ENCODE peak calls at places on chromosome 16, in six cellular contexts. One of them, this sample, is unnamed.

GRCh38 chr16:30488764-30489595 is 16.4 kb downstream of the ITGAL start:
- DNase-seq in K562: peak
- DNase-seq in HepG2: peak
- DNase-seq in A549: no peak
- DNase-seq in GM12878: no peak
- DNase-seq in endothelial cell of umbilical vein: no peak
- DNase-seq in this sample: peak

GRCh38 chr16:85746431-85747227 is 4.3 kb downstream of the C16orf74 start:
- DNase-seq in GM12878: no peak
- DNase-seq in endothelial cell of umbilical vein: no peak
- DNase-seq in A549: peak
- DNase-seq in HepG2: no peak
- DNase-seq in K562: no peak
- DNase-seq in this sample: no peak

GRCh38 chr16:16025214-16025968 is 76.0 kb downstream of the ABCC1 start:
- DNase-seq in GM12878: no peak
- DNase-seq in endothelial cell of umbilical vein: peak
- DNase-seq in A549: peak
- DNase-seq in HepG2: no peak
- DNase-seq in K562: peak
- DNase-seq in this sample: no peak

GRCh38 chr16:11036868-11037410 is 92.6 kb downstream of the CLEC16A start:
- DNase-seq in endothelial cell of umbilical vein: no peak
- DNase-seq in K562: no peak
- DNase-seq in GM12878: no peak
- DNase-seq in A549: no peak
- DNase-seq in HepG2: no peak
- DNase-seq in this sample: no peak

GRCh38 chr16:29815032-29815721 is 775 bp upstream of the PAGR1 start:
- DNase-seq in HepG2: no peak
- DNase-seq in K562: no peak
- DNase-seq in GM12878: no peak
- DNase-seq in A549: no peak
- DNase-seq in endothelial cell of umbilical vein: no peak
- DNase-seq in this sample: no peak

GRCh38 chr16:72517154-72517553 is 345.2 kb upstream of the PMFBP1 start:
- DNase-seq in GM12878: no peak
- DNase-seq in A549: no peak
- DNase-seq in K562: no peak
- DNase-seq in endothelial cell of umbilical vein: no peak
- DNase-seq in HepG2: no peak
- DNase-seq in this sample: no peak

GRCh38 chr16:50551243-50551642 is 3.0 kb downstream of the NKD1 start:
- DNase-seq in GM12878: no peak
- DNase-seq in A549: no peak
- DNase-seq in K562: no peak
- DNase-seq in HepG2: peak
- DNase-seq in endothelial cell of umbilical vein: no peak
- DNase-seq in this sample: no peak

GRCh38 chr16:81324808-81325207 is 10.0 kb downstream of the GAN start:
- DNase-seq in A549: no peak
- DNase-seq in HepG2: no peak
- DNase-seq in K562: no peak
- DNase-seq in endothelial cell of umbilical vein: no peak
- DNase-seq in GM12878: no peak
- DNase-seq in this sample: no peak

GRCh38 chr16:5604770-5605169 is 507.2 kb upstream of the EEF2KMT start:
- DNase-seq in GM12878: no peak
- DNase-seq in endothelial cell of umbilical vein: no peak
- DNase-seq in A549: peak
- DNase-seq in K562: peak
- DNase-seq in HepG2: peak
- DNase-seq in this sample: peak

GRCh38 chr16:28514246-28514645 is 7.6 kb upstream of the IL27 start:
- DNase-seq in A549: no peak
- DNase-seq in endothelial cell of umbilical vein: no peak
- DNase-seq in K562: no peak
- DNase-seq in GM12878: no peak
- DNase-seq in HepG2: no peak
- DNase-seq in this sample: no peak

GRCh38 chr16:81448154-81449131 is 3.8 kb downstream of the CMIP start:
- DNase-seq in endothelial cell of umbilical vein: no peak
- DNase-seq in GM12878: no peak
- DNase-seq in HepG2: peak
- DNase-seq in K562: no peak
- DNase-seq in A549: no peak
- DNase-seq in this sample: peak

GRCh38 chr16:30030841-30031413 is at the start of gene TLCD3B:
- DNase-seq in K562: no peak
- DNase-seq in endothelial cell of umbilical vein: no peak
- DNase-seq in GM12878: no peak
- DNase-seq in A549: no peak
- DNase-seq in HepG2: no peak
- DNase-seq in this sample: no peak

GRCh38 chr16:19384656-19385055 is 33.0 kb upstream of the TMC5 start:
- DNase-seq in K562: no peak
- DNase-seq in endothelial cell of umbilical vein: no peak
- DNase-seq in A549: no peak
- DNase-seq in HepG2: no peak
- DNase-seq in GM12878: no peak
- DNase-seq in this sample: no peak

GRCh38 chr16:17382514-17382913 is 88.2 kb downstream of the XYLT1 start:
- DNase-seq in HepG2: no peak
- DNase-seq in GM12878: no peak
- DNase-seq in endothelial cell of umbilical vein: no peak
- DNase-seq in K562: no peak
- DNase-seq in A549: no peak
- DNase-seq in this sample: no peak

GRCh38 chr16:17377360-17378324 is 93.1 kb downstream of the XYLT1 start:
- DNase-seq in HepG2: no peak
- DNase-seq in A549: no peak
- DNase-seq in K562: no peak
- DNase-seq in GM12878: peak
- DNase-seq in endothelial cell of umbilical vein: no peak
- DNase-seq in this sample: peak

GRCh38 chr16:17381784-17382183 is 89.0 kb downstream of the XYLT1 start:
- DNase-seq in HepG2: no peak
- DNase-seq in endothelial cell of umbilical vein: no peak
- DNase-seq in A549: no peak
- DNase-seq in GM12878: no peak
- DNase-seq in K562: no peak
- DNase-seq in this sample: no peak

GRCh38 chr16:17380613-17381012 is 90.1 kb downstream of the XYLT1 start:
- DNase-seq in A549: no peak
- DNase-seq in K562: no peak
- DNase-seq in HepG2: no peak
- DNase-seq in GM12878: no peak
- DNase-seq in endothelial cell of umbilical vein: no peak
- DNase-seq in this sample: no peak

DNA sequence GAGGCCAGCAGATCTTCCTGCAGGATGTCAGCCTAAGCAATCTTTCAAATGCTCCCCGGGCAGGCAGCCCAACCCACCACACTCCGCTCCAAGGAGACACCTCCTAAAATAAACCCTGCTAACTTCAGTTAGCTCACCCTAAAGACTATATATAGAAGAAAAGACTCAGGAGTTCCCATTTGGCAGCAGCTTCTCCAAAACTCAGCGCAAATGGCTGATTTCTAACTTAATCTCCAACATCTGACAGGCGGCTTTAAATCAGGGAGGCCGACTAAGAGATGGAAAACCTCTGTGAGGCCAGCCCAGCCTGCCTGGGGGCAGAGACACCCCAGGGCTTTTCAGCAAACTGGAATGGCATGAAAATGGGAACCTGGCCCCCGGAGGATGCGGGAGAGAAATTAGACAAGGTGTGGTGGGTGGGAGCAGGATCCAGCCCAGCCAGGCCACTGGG is 91.6 kb downstream of the XYLT1 start:
- DNase-seq in endothelial cell of umbilical vein: no peak
- DNase-seq in K562: no peak
- DNase-seq in A549: no peak
- DNase-seq in GM12878: no peak
- DNase-seq in HepG2: no peak
- DNase-seq in this sample: no peak
- TF ChIP-seq MAX in endothelial cell of umbilical vein: no peak
- TF ChIP-seq MAX in K562: no peak
- TF ChIP-seq MAX in A549: no peak
- TF ChIP-seq MAX in GM12878: no peak
- TF ChIP-seq MAX in HepG2: no peak
- TF ChIP-seq MAX in this sample: no peak

GRCh38 chr16:57167537-57167936 is 18.3 kb downstream of the PSME3IP1 start:
- DNase-seq in HepG2: no peak
- DNase-seq in GM12878: no peak
- DNase-seq in K562: no peak
- DNase-seq in endothelial cell of umbilical vein: no peak
- DNase-seq in A549: no peak
- DNase-seq in this sample: no peak
- TF ChIP-seq MYC in HepG2: no peak
- TF ChIP-seq MYC in GM12878: no peak
- TF ChIP-seq MYC in K562: no peak
- TF ChIP-seq MYC in endothelial cell of umbilical vein: no peak
- TF ChIP-seq MYC in A549: no peak
- TF ChIP-seq MYC in this sample: no peak

GRCh38 chr16:3578121-3578520 is 918 bp upstream of the NLRC3 start:
- DNase-seq in K562: no peak
- DNase-seq in GM12878: peak
- DNase-seq in endothelial cell of umbilical vein: no peak
- DNase-seq in A549: no peak
- DNase-seq in HepG2: no peak
- DNase-seq in this sample: peak
- TF ChIP-seq MAX in K562: no peak
- TF ChIP-seq MAX in GM12878: no peak
- TF ChIP-seq MAX in endothelial cell of umbilical vein: no peak
- TF ChIP-seq MAX in A549: no peak
- TF ChIP-seq MAX in HepG2: no peak
- TF ChIP-seq MAX in this sample: no peak

GRCh38 chr16:75307506-75307905 is 56.1 kb upstream of the BCAR1 start:
- DNase-seq in A549: no peak
- DNase-seq in endothelial cell of umbilical vein: no peak
- DNase-seq in HepG2: no peak
- DNase-seq in GM12878: no peak
- DNase-seq in K562: no peak
- DNase-seq in this sample: no peak

GRCh38 chr16:75304521-75305363 is 53.3 kb upstream of the BCAR1 start:
- DNase-seq in HepG2: peak
- DNase-seq in A549: peak
- DNase-seq in GM12878: no peak
- DNase-seq in K562: peak
- DNase-seq in endothelial cell of umbilical vein: peak
- DNase-seq in this sample: no peak

GRCh38 chr16:75306102-75306762 is 54.8 kb upstream of the BCAR1 start:
- DNase-seq in K562: no peak
- DNase-seq in GM12878: no peak
- DNase-seq in HepG2: peak
- DNase-seq in endothelial cell of umbilical vein: peak
- DNase-seq in A549: peak
- DNase-seq in this sample: no peak

GRCh38 chr16:75308011-75308410 is 56.6 kb upstream of the BCAR1 start:
- DNase-seq in A549: no peak
- DNase-seq in endothelial cell of umbilical vein: no peak
- DNase-seq in K562: no peak
- DNase-seq in GM12878: no peak
- DNase-seq in HepG2: no peak
- DNase-seq in this sample: no peak

GRCh38 chr16:75305364-75306101 is 54.1 kb upstream of the BCAR1 start:
- DNase-seq in endothelial cell of umbilical vein: peak
- DNase-seq in A549: peak
- DNase-seq in K562: peak
- DNase-seq in HepG2: peak
- DNase-seq in GM12878: peak
- DNase-seq in this sample: peak
- TF ChIP-seq MYC in endothelial cell of umbilical vein: no peak
- TF ChIP-seq MYC in A549: no peak
- TF ChIP-seq MYC in K562: no peak
- TF ChIP-seq MYC in HepG2: peak
- TF ChIP-seq MYC in GM12878: no peak
- TF ChIP-seq MYC in this sample: no peak

GRCh38 chr16:78137782-78138616 is 38.5 kb downstream of the WWOX start:
- DNase-seq in K562: no peak
- DNase-seq in GM12878: no peak
- DNase-seq in A549: no peak
- DNase-seq in HepG2: no peak
- DNase-seq in endothelial cell of umbilical vein: peak
- DNase-seq in this sample: no peak

GRCh38 chr16:78137179-78137578 is 37.7 kb downstream of the WWOX start:
- DNase-seq in GM12878: no peak
- DNase-seq in endothelial cell of umbilical vein: no peak
- DNase-seq in HepG2: no peak
- DNase-seq in K562: no peak
- DNase-seq in A549: no peak
- DNase-seq in this sample: no peak

GRCh38 chr16:78133919-78134318 is 34.5 kb downstream of the WWOX start:
- DNase-seq in K562: no peak
- DNase-seq in A549: no peak
- DNase-seq in GM12878: no peak
- DNase-seq in HepG2: peak
- DNase-seq in endothelial cell of umbilical vein: no peak
- DNase-seq in this sample: no peak

GRCh38 chr16:78130950-78131349 is 31.5 kb downstream of the WWOX start:
- DNase-seq in A549: no peak
- DNase-seq in K562: no peak
- DNase-seq in endothelial cell of umbilical vein: no peak
- DNase-seq in GM12878: no peak
- DNase-seq in HepG2: peak
- DNase-seq in this sample: no peak

DNA sequence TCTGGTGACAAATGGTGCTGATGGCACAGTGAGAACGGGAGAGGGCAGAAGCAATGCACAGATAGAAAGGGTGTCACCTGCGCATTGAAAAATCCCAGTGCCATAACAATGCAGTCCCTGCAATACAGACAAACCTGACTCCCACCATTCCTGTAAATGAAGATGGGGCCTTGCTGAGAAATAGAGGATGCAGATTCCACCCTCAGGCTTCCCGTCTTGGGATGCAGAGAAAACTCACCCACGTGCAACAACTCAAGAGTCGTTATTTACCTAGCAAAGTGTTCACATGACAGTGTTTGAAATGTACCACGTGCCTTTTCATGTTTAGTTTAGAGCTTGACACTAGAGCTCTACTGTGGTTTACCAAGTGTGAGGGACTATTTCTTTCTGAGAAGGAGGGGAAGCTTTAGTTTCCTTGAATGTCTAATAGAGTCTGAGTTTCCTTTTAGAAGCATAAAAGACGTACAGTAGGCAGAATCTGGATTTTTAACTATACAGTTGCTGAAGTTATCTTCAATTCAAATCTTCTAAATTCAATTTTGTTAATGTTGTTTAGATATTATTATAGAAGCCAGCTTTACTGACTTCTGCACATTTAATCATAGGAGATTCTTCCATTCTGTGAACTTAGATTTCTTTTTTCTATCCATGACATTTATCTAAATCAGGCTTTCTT is 35.6 kb downstream of the WWOX start:
- DNase-seq in HepG2: peak
- DNase-seq in GM12878: no peak
- DNase-seq in endothelial cell of umbilical vein: no peak
- DNase-seq in A549: no peak
- DNase-seq in K562: no peak
- DNase-seq in this sample: no peak
- TF ChIP-seq MAX in HepG2: peak
- TF ChIP-seq MAX in GM12878: no peak
- TF ChIP-seq MAX in endothelial cell of umbilical vein: no peak
- TF ChIP-seq MAX in A549: no peak
- TF ChIP-seq MAX in K562: no peak
- TF ChIP-seq MAX in this sample: no peak

This sample was measured in NB4.